ENCODE peak calls at places on chromosomes 2 and 18, in eight cellular contexts. H, R, K, Y, C, L, Q and X are unnamed samples.

GRCh38 chr2:780002-780401 is 102.8 kb upstream of the TMEM18 start:
- DNase-seq in H (no peak), Q (no peak), C (no peak), Y (no peak), L (no peak), K (no peak), R (no peak), X (no peak)

GRCh38 chr18:36849288-36850011 is 20.5 kb downstream of the KIAA1328 start:
- DNase-seq in Y (no peak), C (no peak), L (no peak), Q (no peak), R (no peak), H (no peak), K (no peak), X (no peak)

GRCh38 chr18:23438608-23439366 is 14.3 kb upstream of the RIOK3 start:
- DNase-seq in H (peak), C (no peak), R (no peak), Y (no peak), L (no peak), Q (no peak), K (no peak), X (no peak)

GRCh38 chr2:17171446-17172049 is 346.7 kb downstream of the RAD51AP2 start:
- DNase-seq in L (no peak), H (peak), R (no peak), Q (peak), Y (peak), K (no peak), C (peak), X (peak)

GRCh38 chr2:197946562-197946961 is 142.2 kb downstream of the PLCL1 start:
- DNase-seq in C (no peak), K (no peak), L (no peak), H (no peak), Q (no peak), R (no peak), Y (no peak), X (peak)

GRCh38 chr2:241657851-241658254 is 20.4 kb downstream of the ATG4B start:
- DNase-seq in R (no peak), H (no peak), C (no peak), Y (no peak), K (no peak), Q (no peak), L (no peak), X (no peak)

GRCh38 chr2:212640428-212640827 is 101.8 kb upstream of the ERBB4 start:
- DNase-seq in H (no peak), L (no peak), Y (no peak), R (no peak), K (no peak), C (no peak), Q (no peak), X (no peak)

GRCh38 chr2:118687698-118688097 is 159.8 kb downstream of the EN1 start:
- DNase-seq in C (no peak), H (no peak), Y (no peak), L (no peak), K (no peak), Q (no peak), R (no peak), X (no peak)

GRCh38 chr18:38940863-38941531 is 1375.4 kb upstream of the CELF4 start:
- DNase-seq in K (peak), R (no peak), C (peak), Y (no peak), Q (peak), L (peak), H (no peak), X (no peak)

GRCh38 chr2:137255990-137256389 is 490.6 kb downstream of the THSD7B start:
- DNase-seq in K (no peak), Q (peak), Y (no peak), C (no peak), R (no peak), H (no peak), L (no peak), X (no peak)

GRCh38 chr2:107108556-107108955 is 222.6 kb upstream of the ST6GAL2 start:
- DNase-seq in L (no peak), C (no peak), Y (no peak), Q (no peak), H (no peak), R (no peak), K (no peak), X (no peak)

GRCh38 chr18:904135-905090 is at the start of gene ADCYAP1:
- DNase-seq in C (no peak), K (no peak), Y (peak), H (peak), R (no peak), L (no peak), Q (no peak), X (peak)

GRCh38 chr2:56195563-56195962 is 11.8 kb downstream of the CCDC85A start:
- DNase-seq in R (no peak), L (no peak), C (no peak), H (no peak), Y (no peak), Q (no peak), K (no peak), X (no peak)

GRCh38 chr2:185507703-185508102 is 230.9 kb upstream of the FSIP2 start:
- DNase-seq in Y (no peak), H (peak), C (no peak), K (no peak), R (no peak), Q (no peak), L (no peak), X (no peak)

GRCh38 chr2:48749820-48750739 is 5.4 kb downstream of the LHCGR start:
- DNase-seq in L (no peak), K (no peak), Y (no peak), R (no peak), H (no peak), C (no peak), Q (no peak), X (no peak)

GRCh38 chr2:227630322-227630721 is 13.0 kb downstream of the SCYGR4 start:
- DNase-seq in R (no peak), Q (no peak), K (no peak), H (no peak), Y (no peak), L (no peak), C (no peak), X (no peak)

GRCh38 chr2:17719562-17720371 is 33.8 kb downstream of the SMC6 start:
- DNase-seq in K (no peak), H (peak), C (no peak), Q (peak), L (no peak), Y (no peak), R (no peak), X (no peak)

GRCh38 chr18:56627991-56628390 is 10.4 kb downstream of the TXNL1 start:
- DNase-seq in Q (no peak), H (no peak), Y (no peak), R (no peak), L (no peak), C (no peak), K (no peak), X (no peak)

GRCh38 chr18:79912409-79912991 is 39.0 kb downstream of the SLC66A2 start:
- DNase-seq in H (no peak), K (no peak), Q (no peak), L (no peak), C (no peak), Y (no peak), R (no peak), X (peak)

GRCh38 chr2:203498161-203498560 is 36.9 kb downstream of the RAPH1 start:
- DNase-seq in H (no peak), Q (peak), C (peak), K (no peak), Y (no peak), R (no peak), L (no peak), X (no peak)

GRCh38 chr2:47616506-47616905 is 166.4 kb upstream of the MSH6 start:
- DNase-seq in K (no peak), Q (no peak), Y (no peak), L (no peak), C (no peak), R (no peak), H (no peak), X (no peak)

GRCh38 chr2:18559941-18560796 is at the start of gene RDH14:
- DNase-seq in C (peak), Q (peak), R (peak), K (peak), H (peak), L (peak), Y (peak), X (peak)

GRCh38 chr18:64271264-64271663 is 122.4 kb upstream of the LINC00305 start:
- DNase-seq in C (no peak), Y (no peak), H (no peak), Q (no peak), R (no peak), L (no peak), K (no peak), X (no peak)

GRCh38 chr2:145800201-145801091 is 1280.5 kb upstream of the ZEB2 start:
- DNase-seq in L (no peak), C (no peak), K (no peak), Q (no peak), Y (no peak), H (no peak), R (no peak), X (no peak)

GRCh38 chr2:233210843-233211600 is 40.5 kb upstream of the ATG16L1 start:
- DNase-seq in R (peak), L (no peak), Y (no peak), H (no peak), Q (peak), C (peak), K (no peak), X (no peak)

GRCh38 chr2:224507789-224508188 is 77.4 kb downstream of the CUL3 start:
- DNase-seq in H (no peak), C (no peak), Q (no peak), R (no peak), Y (no peak), K (no peak), L (no peak), X (no peak)

GRCh38 chr2:40041983-40042382 is 262.9 kb upstream of the THUMPD2 start:
- DNase-seq in Y (no peak), R (no peak), L (no peak), K (no peak), C (peak), H (no peak), Q (no peak), X (no peak)

GRCh38 chr18:9905401-9905922 is 8.4 kb upstream of the VAPA start:
- DNase-seq in L (no peak), K (no peak), R (no peak), H (peak), Y (no peak), C (no peak), Q (no peak), X (no peak)

GRCh38 chr2:143428700-143429099 is 299.5 kb downstream of the ARHGAP15 start:
- DNase-seq in K (no peak), Q (peak), Y (no peak), H (no peak), R (no peak), C (no peak), L (no peak), X (no peak)

GRCh38 chr2:163132850-163133249 is 294.3 kb upstream of the KCNH7 start:
- DNase-seq in K (no peak), C (no peak), H (peak), L (no peak), R (no peak), Y (no peak), Q (peak), X (no peak)

GRCh38 chr2:165371356-165371755 is 98.1 kb upstream of the CSRNP3 start:
- DNase-seq in H (no peak), C (no peak), Y (no peak), K (no peak), L (no peak), Q (no peak), R (no peak), X (peak)

GRCh38 chr2:152098798-152099654 is at the start of gene CACNB4:
- DNase-seq in Y (peak), C (no peak), L (no peak), H (peak), K (no peak), Q (peak), R (no peak), X (peak)

GRCh38 chr2:96661324-96661723 is 18.8 kb downstream of the FER1L5 start:
- DNase-seq in K (no peak), Y (no peak), H (no peak), R (no peak), L (no peak), C (no peak), Q (no peak), X (no peak)

GRCh38 chr2:234764378-234764777 is 187.4 kb upstream of the SH3BP4 start:
- DNase-seq in R (no peak), H (no peak), L (no peak), Q (no peak), Y (no peak), K (no peak), C (no peak), X (no peak)

GRCh38 chr2:177874678-177875077 is 197.9 kb downstream of the PDE11A start:
- DNase-seq in Q (no peak), K (no peak), H (no peak), R (no peak), C (no peak), Y (no peak), L (no peak), X (no peak)